ENCODE peak calls at places on chromosome 18, in nine cellular contexts. R is NCI-H345; X is HuH-7.5; T is stimulated activated CD4-positive, alpha-beta T cell treated with anti-CD3 and anti-CD28 coated beads, Interleukin-4, amount 100 ng/mL, for 4 hours; N is M059J; Q is activated naive CD4-positive, alpha-beta T cell; V is adrenal gland; I is amniotic stem cell; K is CD4-positive, alpha-beta T cell. J is an unnamed sample.

GRCh38 chr18:37207343-37207742 is 358.3 kb downstream of the CELF4 start:
- DNase-seq in R (no peak), X (no peak), Q (no peak), K (no peak), I (no peak), V (no peak), T (no peak), N (no peak), J (peak)

GRCh38 chr18:48073231-48073930 is 142.9 kb upstream of the SMAD2 start:
- DNase-seq in N (no peak), R (no peak), V (peak), T (no peak), K (no peak), I (no peak), X (no peak), Q (no peak), J (peak)

GRCh38 chr18:25646971-25647370 is 295.0 kb upstream of the ZNF521 start:
- DNase-seq in R (no peak), T (no peak), V (no peak), N (peak), Q (no peak), I (no peak), K (no peak), X (no peak), J (no peak)

GRCh38 chr18:58392336-58393000 is 236.4 kb downstream of the ALPK2 start:
- DNase-seq in K (no peak), V (no peak), Q (no peak), R (no peak), T (no peak), X (no peak), N (peak), I (no peak), J (no peak)

GRCh38 chr18:30387401-30387800 is 655.1 kb downstream of the DSC3 start:
- DNase-seq in T (no peak), N (no peak), V (no peak), K (no peak), R (no peak), X (no peak), I (no peak), Q (no peak), J (no peak)

GRCh38 chr18:61742555-61743429 is 150.0 kb downstream of the RNF152 start:
- DNase-seq in N (no peak), K (no peak), R (no peak), Q (no peak), X (no peak), T (no peak), V (peak), I (no peak), J (no peak)

GRCh38 chr18:59357928-59358327 is 1.1 kb downstream of the LMAN1 start:
- DNase-seq in T (no peak), K (no peak), Q (no peak), N (peak), R (no peak), V (peak), X (no peak), I (no peak), J (peak)

GRCh38 chr18:21907451-21907850 is 166.9 kb downstream of the MIB1 start:
- DNase-seq in V (no peak), T (no peak), K (no peak), N (no peak), I (no peak), X (no peak), Q (no peak), R (no peak), J (no peak)

GRCh38 chr18:63963610-63964256 is 6.1 kb upstream of the SERPINB8 start:
- DNase-seq in I (peak), N (peak), T (peak), R (peak), K (peak), Q (peak), X (no peak), V (peak), J (peak)

GRCh38 chr18:51753365-51754057 is 556.0 kb upstream of the MEX3C start:
- DNase-seq in T (no peak), I (no peak), Q (no peak), N (no peak), V (no peak), X (no peak), K (no peak), R (no peak), J (peak)

GRCh38 chr18:26491194-26491816 is 57.0 kb downstream of the KCTD1 start:
- DNase-seq in K (no peak), X (no peak), N (no peak), T (no peak), Q (no peak), I (no peak), R (no peak), V (no peak), J (no peak)

GRCh38 chr18:55337908-55338521 is 250.0 kb downstream of the TCF4 start:
- DNase-seq in N (no peak), X (no peak), K (no peak), R (no peak), I (no peak), T (no peak), V (no peak), Q (no peak), J (peak)

GRCh38 chr18:51110073-51110797 is 80.2 kb downstream of the SMAD4 start:
- DNase-seq in I (no peak), N (peak), X (peak), T (peak), R (peak), V (peak), K (peak), Q (peak), J (peak)

GRCh38 chr18:69968073-69968472 is 20.4 kb upstream of the CD226 start:
- DNase-seq in Q (peak), K (peak), N (no peak), R (peak), I (no peak), T (no peak), V (no peak), X (no peak), J (peak)

GRCh38 chr18:36578871-36579270 is 249.9 kb downstream of the TPGS2 start:
- DNase-seq in N (peak), V (peak), I (no peak), R (no peak), Q (no peak), X (no peak), K (no peak), T (no peak), J (no peak)

GRCh38 chr18:7755753-7756475 is 188.8 kb downstream of the PTPRM start:
- DNase-seq in V (no peak), X (no peak), I (no peak), Q (no peak), K (no peak), N (no peak), T (no peak), R (peak), J (no peak)

GRCh38 chr18:8548186-8548585 is 61.1 kb upstream of the RAB12 start:
- DNase-seq in R (no peak), I (no peak), N (peak), T (no peak), V (no peak), K (no peak), X (no peak), Q (no peak), J (no peak)

GRCh38 chr18:67400502-67401117 is 115.9 kb downstream of the DSEL start:
- DNase-seq in N (peak), T (no peak), R (no peak), X (no peak), K (no peak), V (no peak), I (no peak), Q (no peak), J (no peak)

GRCh38 chr18:52370841-52371240 is 30.8 kb downstream of the DCC start:
- DNase-seq in N (no peak), K (no peak), X (no peak), V (no peak), Q (no peak), I (no peak), R (no peak), T (no peak), J (no peak)

GRCh38 chr18:63511285-63511684 is 30.9 kb upstream of the SERPINB12 start:
- DNase-seq in T (no peak), I (peak), Q (no peak), X (no peak), K (no peak), R (no peak), V (peak), N (peak), J (peak)

GRCh38 chr18:811192-812122 is 585 bp downstream of the YES1 start:
- DNase-seq in X (no peak), N (peak), R (peak), I (peak), Q (no peak), V (peak), K (no peak), T (peak), J (peak)

GRCh38 chr18:50009772-50010171 is 185.2 kb downstream of the MYO5B start:
- DNase-seq in R (peak), T (peak), X (peak), N (peak), V (peak), Q (no peak), I (no peak), K (peak), J (peak)

GRCh38 chr18:49843778-49844625 is 30.7 kb upstream of the ACAA2 start:
- DNase-seq in R (no peak), K (no peak), X (no peak), Q (no peak), N (no peak), V (no peak), I (no peak), T (no peak), J (peak)

GRCh38 chr18:71503222-71503621 is 1040.9 kb downstream of the CBLN2 start:
- DNase-seq in K (no peak), I (no peak), X (no peak), R (no peak), T (no peak), N (no peak), Q (no peak), V (no peak), J (no peak)

GRCh38 chr18:34128436-34128835 is 96.3 kb downstream of the NOL4 start:
- DNase-seq in V (no peak), I (no peak), R (no peak), N (no peak), K (no peak), X (no peak), Q (no peak), T (no peak), J (no peak)

GRCh38 chr18:48629730-48630324 is 91.0 kb downstream of the CTIF start:
- DNase-seq in R (no peak), I (peak), Q (no peak), V (peak), N (peak), K (no peak), X (peak), T (no peak), J (no peak)

GRCh38 chr18:23943903-23944624 is 70.5 kb upstream of the TTC39C start:
- DNase-seq in T (no peak), I (no peak), X (no peak), V (no peak), Q (no peak), K (no peak), R (no peak), N (peak), J (no peak)

GRCh38 chr18:49048361-49048760 is 97.6 kb upstream of the SMAD7 start:
- DNase-seq in X (no peak), N (peak), I (peak), Q (no peak), K (no peak), R (no peak), T (no peak), V (no peak), J (no peak)

GRCh38 chr18:56647071-56647470 is 4.1 kb upstream of the WDR7 start:
- DNase-seq in T (no peak), I (no peak), N (no peak), X (no peak), K (no peak), R (no peak), Q (no peak), V (no peak), J (no peak)

GRCh38 chr18:47215554-47216138 is 35.8 kb downstream of the SKOR2 start:
- DNase-seq in R (peak), N (peak), K (no peak), T (no peak), X (no peak), I (peak), V (peak), Q (no peak), J (peak)

GRCh38 chr18:28884304-28884703 is 707.4 kb upstream of the CDH2 start:
- DNase-seq in X (no peak), V (no peak), R (no peak), T (no peak), N (peak), I (no peak), Q (no peak), K (no peak), J (no peak)

GRCh38 chr18:75173758-75174157 is 35.2 kb downstream of the PTGR3 start:
- DNase-seq in R (no peak), X (no peak), Q (no peak), V (no peak), N (no peak), T (no peak), K (no peak), I (no peak), J (no peak)

GRCh38 chr18:79048245-79048632 is 21.0 kb upstream of the ATP9B start:
- DNase-seq in T (no peak), X (no peak), N (no peak), V (no peak), R (no peak), Q (no peak), I (no peak), K (no peak), J (no peak)

J was measured in NCI-H69.